ENCODE peak calls at places on chromosomes 11 and 22, in ten cellular contexts. H is neural progenitor cell; K is A673; Q is mammary epithelial cell; P is H9; D is neuronal stem cell; A is sigmoid colon; R is naive thymus-derived CD4-positive, alpha-beta T cell; M is fibroblast of lung; Z is PC-9. C is an unnamed sample. For H3K27me3, the result is how much of the 10 kb centered on the place peaks cover.

GRCh38 chr11:83132191-83132590 is 24.7 kb upstream of the PCF11 start:
- DNase-seq in H (no peak), K (no peak), Q (no peak), P (no peak), D (no peak), A (no peak), R (no peak), M (no peak), Z (no peak), C (no peak)

GRCh38 chr22:17366329-17366728 is 2.9 kb upstream of the CECR2 start:
- DNase-seq in H (no peak), K (no peak), Q (no peak), P (no peak), D (no peak), A (no peak), R (no peak), M (no peak), Z (no peak), C (no peak)

GRCh38 chr11:114774599-114775365 is 96.5 kb downstream of the NXPE2 start:
- DNase-seq in H (peak), K (peak), Q (peak), P (peak), D (peak), A (no peak), R (no peak), M (peak), Z (no peak), C (peak)

GRCh38 chr11:93081694-93082093 is 112.2 kb downstream of the MTNR1B start:
- DNase-seq in H (peak), K (no peak), Q (no peak), P (no peak), D (no peak), A (no peak), R (no peak), M (no peak), Z (no peak), C (no peak)

GRCh38 chr22:36238348-36239149 is 778 bp downstream of the APOL2 start:
- DNase-seq in H (no peak), K (peak), Q (no peak), P (peak), D (no peak), A (no peak), R (no peak), M (peak), Z (no peak), C (no peak)

GRCh38 chr11:111586305-111586915 is 15.8 kb upstream of the SIK2 start:
- DNase-seq in H (peak), K (peak), Q (peak), P (no peak), D (no peak), A (no peak), R (peak), M (peak), Z (peak), C (no peak)

GRCh38 chr11:108775324-108775723 is 110.5 kb downstream of the DDX10 start:
- DNase-seq in H (no peak), K (no peak), Q (peak), P (no peak), D (no peak), A (no peak), R (no peak), M (no peak), Z (no peak), C (no peak)

GRCh38 chr11:102600666-102601065 is 24.5 kb downstream of the MMP20 start:
- DNase-seq in H (no peak), K (no peak), Q (no peak), P (no peak), D (no peak), A (no peak), R (no peak), M (no peak), Z (no peak), C (no peak)

GRCh38 chr11:119612814-119613213 is 116.2 kb downstream of the NECTIN1 start:
- DNase-seq in H (no peak), K (no peak), Q (peak), P (no peak), D (no peak), A (no peak), R (no peak), M (no peak), Z (no peak), C (no peak)

GRCh38 chr11:416051-416756 is 1.4 kb upstream of the SIGIRR start:
- DNase-seq in H (peak), K (no peak), Q (no peak), P (no peak), D (no peak), A (no peak), R (no peak), M (no peak), Z (no peak), C (no peak)

GRCh38 chr11:28447226-28447625 is 339.0 kb downstream of the METTL15 start:
- DNase-seq in H (no peak), K (no peak), Q (no peak), P (no peak), D (no peak), A (no peak), R (no peak), M (peak), Z (peak), C (no peak)

GRCh38 chr11:118194835-118195627 is 18.6 kb upstream of the SCN2B start:
- DNase-seq in H (no peak), K (no peak), Q (peak), P (no peak), D (no peak), A (peak), R (no peak), M (peak), Z (peak), C (peak)

GRCh38 chr11:8720376-8720775 is 37.8 kb downstream of the RPL27A start:
- DNase-seq in H (no peak), K (no peak), Q (no peak), P (no peak), D (no peak), A (no peak), R (no peak), M (no peak), Z (no peak), C (no peak)

GRCh38 chr11:73003083-73003482 is 139.0 kb downstream of the FCHSD2 start:
- DNase-seq in H (no peak), K (no peak), Q (no peak), P (no peak), D (no peak), A (no peak), R (no peak), M (no peak), Z (no peak), C (no peak)

GRCh38 chr11:107017433-107018227 is 646 bp downstream of the GUCY1A2 start:
- DNase-seq in H (peak), K (peak), Q (no peak), P (peak), D (peak), A (peak), R (no peak), M (peak), Z (no peak), C (no peak)

GRCh38 chr11:48087974-48088681 is 107.8 kb downstream of the PTPRJ start:
- DNase-seq in H (no peak), K (no peak), Q (no peak), P (no peak), D (no peak), A (no peak), R (no peak), M (no peak), Z (no peak), C (no peak)

GRCh38 chr22:34567367-34567766 is 498.6 kb upstream of the ISX start:
- DNase-seq in H (no peak), K (no peak), Q (peak), P (no peak), D (no peak), A (no peak), R (no peak), M (no peak), Z (no peak), C (no peak)

GRCh38 chr11:67504023-67504949 is 877 bp downstream of the PITPNM1 start:
- DNase-seq in H (peak), K (peak), Q (peak), P (no peak), D (peak), A (no peak), R (peak), M (peak), Z (no peak), C (peak)

GRCh38 chr22:20429254-20430100 is 8.1 kb downstream of the SCARF2 start:
- DNase-seq in H (peak), K (no peak), Q (no peak), P (peak), D (peak), A (peak), R (peak), M (no peak), Z (no peak), C (peak)

GRCh38 chr11:20342347-20343279 is 20.9 kb upstream of the HTATIP2 start:
- DNase-seq in H (peak), K (peak), Q (no peak), P (peak), D (peak), A (no peak), R (peak), M (no peak), Z (no peak), C (no peak)

GRCh38 chr11:14500181-14500651 is 605 bp upstream of the COPB1 start:
- DNase-seq in H (peak), K (peak), Q (peak), P (no peak), D (peak), A (no peak), R (peak), M (peak), Z (peak), C (no peak)

GRCh38 chr11:10379433-10379832 is 74.6 kb downstream of the ADM start:
- DNase-seq in H (no peak), K (no peak), Q (no peak), P (no peak), D (no peak), A (no peak), R (no peak), M (peak), Z (peak), C (no peak)

GRCh38 chr22:43378011-43378704 is 33.7 kb upstream of the MPPED1 start:
- DNase-seq in H (no peak), K (no peak), Q (no peak), P (no peak), D (no peak), A (no peak), R (no peak), M (peak), Z (no peak), C (no peak)

GRCh38 chr11:87454246-87454645 is 416.5 kb downstream of the TMEM135 start:
- DNase-seq in H (no peak), K (no peak), Q (no peak), P (no peak), D (no peak), A (no peak), R (no peak), M (no peak), Z (no peak), C (no peak)

GRCh38 chr11:8871283-8871775 is 39.7 kb upstream of the AKIP1 start:
- DNase-seq in H (peak), K (peak), Q (peak), P (no peak), D (peak), A (peak), R (no peak), M (peak), Z (peak), C (peak)

GRCh38 chr11:17752144-17752543 is 17.6 kb downstream of the KCNC1 start:
- DNase-seq in H (no peak), K (no peak), Q (no peak), P (no peak), D (no peak), A (no peak), R (no peak), M (no peak), Z (no peak), C (no peak)

GRCh38 chr11:17753153-17753552 is 18.6 kb downstream of the KCNC1 start:
- DNase-seq in H (no peak), K (no peak), Q (no peak), P (no peak), D (no peak), A (no peak), R (no peak), M (no peak), Z (no peak), C (no peak)

GRCh38 chr11:17751558-17751957 is 17.0 kb downstream of the KCNC1 start:
- DNase-seq in H (no peak), K (no peak), Q (no peak), P (no peak), D (no peak), A (no peak), R (no peak), M (no peak), Z (no peak), C (peak)

GRCh38 chr11:17755891-17756290 is 21.3 kb downstream of the KCNC1 start:
- DNase-seq in H (no peak), K (no peak), Q (no peak), P (no peak), D (no peak), A (no peak), R (no peak), M (no peak), Z (no peak), C (no peak)

DNA sequence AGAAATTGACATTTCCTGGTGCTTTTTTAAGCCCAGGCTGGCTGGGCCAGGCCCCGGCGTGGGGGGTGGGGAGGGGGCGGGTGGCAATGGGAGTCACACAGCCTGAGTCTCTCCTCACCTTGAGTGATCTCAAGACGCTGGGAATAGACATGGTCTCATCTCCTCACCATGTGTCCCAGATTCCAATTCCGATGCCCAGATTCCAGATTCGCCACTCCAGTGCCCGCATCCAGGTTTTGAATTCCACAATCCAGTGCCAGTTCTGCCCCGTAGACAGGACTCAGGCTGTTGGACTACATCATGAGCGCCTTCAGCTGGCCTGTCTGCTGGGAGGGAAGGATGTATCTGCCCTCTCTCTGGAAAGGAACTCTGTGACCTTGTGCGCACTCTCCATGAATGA is 19.1 kb downstream of the KCNC1 start:
- DNase-seq in H (no peak), K (no peak), Q (no peak), P (no peak), D (no peak), A (no peak), R (no peak), M (no peak), Z (no peak), C (no peak)
- H3K27me3 ChIP-seq in H (under half), K (under half), Q (under half), P (under half), D (under half), A (under half), R (under half), M (under half), Z (half or more), C (under half)

GRCh38 chr22:46407748-46408147 is 72.2 kb downstream of the TRMU start:
- DNase-seq in H (no peak), K (no peak), Q (no peak), P (no peak), D (no peak), A (no peak), R (no peak), M (no peak), Z (no peak), C (no peak)

GRCh38 chr22:46405925-46406324 is 70.4 kb downstream of the TRMU start:
- DNase-seq in H (no peak), K (no peak), Q (no peak), P (no peak), D (no peak), A (no peak), R (no peak), M (no peak), Z (no peak), C (no peak)

GRCh38 chr22:46406791-46407190 is 71.3 kb downstream of the TRMU start:
- DNase-seq in H (no peak), K (no peak), Q (no peak), P (no peak), D (no peak), A (no peak), R (no peak), M (no peak), Z (no peak), C (no peak)

GRCh38 chr22:46408568-46409506 is 73.3 kb downstream of the TRMU start:
- DNase-seq in H (no peak), K (no peak), Q (no peak), P (no peak), D (no peak), A (no peak), R (no peak), M (no peak), Z (no peak), C (no peak)

GRCh38 chr22:46406349-46406748 is 70.8 kb downstream of the TRMU start:
- DNase-seq in H (no peak), K (no peak), Q (no peak), P (no peak), D (no peak), A (no peak), R (no peak), M (no peak), Z (no peak), C (no peak)
- H3K27me3 ChIP-seq in H (under half), K (under half), Q (under half), P (under half), D (under half), A (under half), R (under half), M (under half), Z (under half), C (under half)

DNA sequence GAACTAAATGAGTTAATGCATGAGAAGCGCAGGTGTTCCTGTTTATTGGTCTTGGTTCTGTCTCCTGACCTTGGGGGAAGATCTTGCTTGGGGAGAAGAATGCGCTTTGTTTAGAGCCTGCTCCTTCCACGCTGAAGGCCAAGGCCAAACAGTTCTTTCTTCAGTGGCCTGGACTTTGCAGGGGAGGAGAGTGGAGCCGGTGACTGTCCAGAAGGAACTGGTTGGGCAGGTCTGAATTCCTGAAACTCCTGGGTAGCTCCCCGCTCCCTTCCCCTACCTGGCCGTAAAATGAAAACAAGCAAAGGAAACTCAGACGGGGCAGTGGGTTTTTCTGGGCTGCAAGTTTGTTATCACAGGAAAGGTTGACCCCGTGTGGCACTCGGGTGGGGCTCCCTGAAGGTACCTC is 3.6 kb downstream of the ARHGAP8 start:
- DNase-seq in H (no peak), K (no peak), Q (peak), P (peak), D (no peak), A (no peak), R (no peak), M (no peak), Z (peak), C (peak)
- H3K27me3 ChIP-seq in H (under half), K (under half), Q (under half), P (under half), D (under half), A (half or more), R (under half), M (under half), Z (under half), C (under half)

DNA sequence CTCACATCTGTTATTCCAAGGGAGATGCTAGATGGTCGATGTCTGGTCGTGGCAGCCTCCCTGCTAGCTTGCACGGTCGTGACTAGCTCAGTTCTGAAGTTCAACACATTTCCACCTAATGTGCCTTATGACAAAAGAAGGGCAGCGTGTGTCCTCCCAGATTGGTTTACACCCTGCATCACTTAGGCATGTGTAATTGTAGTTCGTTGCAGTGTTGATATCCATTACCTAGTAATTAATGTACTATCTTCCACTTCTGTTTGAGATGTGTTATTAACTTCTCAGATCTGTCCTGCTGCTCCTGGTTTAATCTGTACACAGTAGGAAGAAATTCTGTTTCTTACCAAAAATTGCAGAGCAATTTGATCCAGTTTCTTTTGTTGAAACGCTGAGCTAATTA is 146.0 kb upstream of the TTC12 start:
- DNase-seq in H (no peak), K (no peak), Q (no peak), P (no peak), D (no peak), A (no peak), R (no peak), M (no peak), Z (no peak), C (no peak)
- H3K27me3 ChIP-seq in H (under half), K (under half), Q (under half), P (under half), D (under half), A (under half), R (under half), M (under half), Z (under half), C (under half)

GRCh38 chr11:128928400-128928799 is 14.3 kb downstream of the TP53AIP1 start:
- DNase-seq in H (no peak), K (no peak), Q (no peak), P (no peak), D (no peak), A (no peak), R (peak), M (no peak), Z (no peak), C (no peak)

GRCh38 chr11:128926437-128927107 is 16.1 kb downstream of the TP53AIP1 start:
- DNase-seq in H (no peak), K (peak), Q (no peak), P (no peak), D (no peak), A (no peak), R (no peak), M (no peak), Z (no peak), C (no peak)

GRCh38 chr11:128927108-128927461 is 15.6 kb downstream of the TP53AIP1 start:
- DNase-seq in H (no peak), K (no peak), Q (no peak), P (no peak), D (no peak), A (no peak), R (no peak), M (no peak), Z (no peak), C (no peak)

GRCh38 chr11:128929468-128929867 is 13.2 kb downstream of the TP53AIP1 start:
- DNase-seq in H (no peak), K (no peak), Q (no peak), P (peak), D (no peak), A (no peak), R (no peak), M (no peak), Z (no peak), C (no peak)

DNA sequence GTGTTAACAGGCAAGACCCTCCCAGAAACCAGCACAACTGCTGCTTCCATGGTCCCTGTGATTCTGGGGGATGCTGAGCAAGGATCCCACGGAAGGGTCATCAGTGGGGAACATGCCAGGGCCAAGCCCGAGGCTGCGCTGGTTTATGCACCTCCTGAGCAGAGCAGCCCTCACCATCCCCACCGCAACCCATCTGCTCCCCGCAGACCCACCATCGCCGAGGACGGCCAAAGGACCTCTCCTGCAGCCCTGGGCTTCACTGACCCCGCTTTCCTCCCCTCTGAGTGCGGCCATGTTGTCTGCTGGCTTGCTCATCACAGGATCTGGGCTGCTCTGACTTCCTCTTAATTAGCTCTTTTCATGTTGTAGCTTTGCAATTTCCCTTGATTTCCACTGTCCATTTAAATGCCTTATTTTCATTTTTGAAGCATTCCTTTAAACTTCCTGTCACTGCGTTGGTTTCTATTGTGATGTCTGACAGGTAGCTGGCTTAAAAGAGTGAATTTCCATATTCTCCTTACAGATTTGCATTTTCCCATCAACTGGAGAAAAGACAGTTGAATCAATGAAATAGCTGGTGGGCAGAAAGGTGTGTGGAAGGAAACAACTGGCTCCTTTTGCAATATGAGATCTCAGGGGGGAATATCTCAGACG is 14.9 kb downstream of the TP53AIP1 start:
- DNase-seq in H (no peak), K (no peak), Q (no peak), P (no peak), D (no peak), A (no peak), R (no peak), M (no peak), Z (no peak), C (no peak)
- H3K27me3 ChIP-seq in H (under half), K (under half), Q (under half), P (under half), D (under half), A (under half), R (under half), M (under half), Z (half or more), C (under half)

DNA sequence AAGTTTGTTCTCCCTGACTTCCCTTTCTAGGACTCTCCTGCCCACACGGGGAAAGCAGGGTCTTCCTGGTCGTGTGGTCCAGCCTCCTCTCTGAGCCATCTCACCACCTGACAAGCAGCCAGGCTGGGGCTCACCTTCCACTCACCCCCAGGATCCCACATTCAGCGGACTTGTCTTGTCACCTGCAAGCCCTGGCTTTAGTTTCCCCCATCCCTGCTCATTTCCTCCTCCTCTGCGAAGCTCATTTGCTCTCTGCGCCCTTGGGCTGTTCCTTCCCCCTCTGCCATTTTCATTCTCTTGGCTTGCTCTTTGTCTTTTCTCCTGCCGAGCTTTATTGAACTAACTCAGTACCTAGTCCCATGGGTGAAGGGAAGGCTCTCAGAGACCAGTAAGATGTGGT is 1.9 kb downstream of the ST14 start:
- DNase-seq in H (no peak), K (no peak), Q (no peak), P (no peak), D (no peak), A (no peak), R (no peak), M (no peak), Z (no peak), C (no peak)
- H3K27me3 ChIP-seq in H (half or more), K (half or more), Q (under half), P (under half), D (under half), A (under half), R (under half), M (under half), Z (under half), C (under half)

C was measured in Caco-2.